ENCODE peak calls at places on chromosomes 16 and 17, in nine cellular contexts. One of them, this sample, is unnamed.

GRCh38 chr17:45123930-45124796 is 8.2 kb downstream of the PLCD3 start:
- DNase-seq in upper lobe of right lung: no peak
- DNase-seq in effector memory CD8-positive, alpha-beta T cell: no peak
- DNase-seq in T-helper 2 cell treated with Interferon-gamma antibody and Interleukin-4, amounts not matched to agents 5 μg/mL and 100 μg/mL, for 36 hours: no peak
- DNase-seq in memory B cell: no peak
- DNase-seq in activated CD8-positive, alpha-beta T cell treated with anti-CD3 and anti-CD28 coated beads for 36 hours: peak; percentile 58
- DNase-seq in tibial nerve: no peak
- DNase-seq in NCI-H345: no peak
- DNase-seq in foreskin keratinocyte: peak; percentile 49
- DNase-seq in this sample: peak; percentile 28

GRCh38 chr17:66777689-66778225 is 57.2 kb upstream of the CACNG5 start:
- DNase-seq in activated CD8-positive, alpha-beta T cell treated with anti-CD3 and anti-CD28 coated beads for 36 hours: no peak
- DNase-seq in upper lobe of right lung: peak; percentile 79
- DNase-seq in effector memory CD8-positive, alpha-beta T cell: no peak
- DNase-seq in foreskin keratinocyte: no peak
- DNase-seq in memory B cell: no peak
- DNase-seq in T-helper 2 cell treated with Interferon-gamma antibody and Interleukin-4, amounts not matched to agents 5 μg/mL and 100 μg/mL, for 36 hours: no peak
- DNase-seq in NCI-H345: peak; percentile 84
- DNase-seq in tibial nerve: no peak
- DNase-seq in this sample: no peak

GRCh38 chr17:67506966-67507365 is 129.9 kb downstream of the PITPNC1 start:
- DNase-seq in activated CD8-positive, alpha-beta T cell treated with anti-CD3 and anti-CD28 coated beads for 36 hours: no peak
- DNase-seq in tibial nerve: no peak
- DNase-seq in effector memory CD8-positive, alpha-beta T cell: no peak
- DNase-seq in NCI-H345: no peak
- DNase-seq in foreskin keratinocyte: no peak
- DNase-seq in memory B cell: no peak
- DNase-seq in T-helper 2 cell treated with Interferon-gamma antibody and Interleukin-4, amounts not matched to agents 5 μg/mL and 100 μg/mL, for 36 hours: no peak
- DNase-seq in upper lobe of right lung: no peak
- DNase-seq in this sample: no peak

GRCh38 chr16:72371307-72372081 is 199.5 kb upstream of the PMFBP1 start:
- DNase-seq in upper lobe of right lung: no peak
- DNase-seq in activated CD8-positive, alpha-beta T cell treated with anti-CD3 and anti-CD28 coated beads for 36 hours: peak; percentile 10
- DNase-seq in foreskin keratinocyte: no peak
- DNase-seq in memory B cell: no peak
- DNase-seq in effector memory CD8-positive, alpha-beta T cell: no peak
- DNase-seq in T-helper 2 cell treated with Interferon-gamma antibody and Interleukin-4, amounts not matched to agents 5 μg/mL and 100 μg/mL, for 36 hours: no peak
- DNase-seq in NCI-H345: peak; percentile 58
- DNase-seq in tibial nerve: no peak
- DNase-seq in this sample: no peak

GRCh38 chr17:19262650-19263620 is 25.8 kb downstream of the EPN2 start:
- DNase-seq in effector memory CD8-positive, alpha-beta T cell: no peak
- DNase-seq in activated CD8-positive, alpha-beta T cell treated with anti-CD3 and anti-CD28 coated beads for 36 hours: no peak
- DNase-seq in upper lobe of right lung: no peak
- DNase-seq in memory B cell: no peak
- DNase-seq in T-helper 2 cell treated with Interferon-gamma antibody and Interleukin-4, amounts not matched to agents 5 μg/mL and 100 μg/mL, for 36 hours: no peak
- DNase-seq in NCI-H345: no peak
- DNase-seq in tibial nerve: no peak
- DNase-seq in foreskin keratinocyte: peak; percentile 83
- DNase-seq in this sample: no peak

GRCh38 chr17:4444782-4445473 is 11.2 kb downstream of the SPNS3 start:
- DNase-seq in T-helper 2 cell treated with Interferon-gamma antibody and Interleukin-4, amounts not matched to agents 5 μg/mL and 100 μg/mL, for 36 hours: no peak
- DNase-seq in memory B cell: no peak
- DNase-seq in upper lobe of right lung: peak; percentile 81
- DNase-seq in activated CD8-positive, alpha-beta T cell treated with anti-CD3 and anti-CD28 coated beads for 36 hours: no peak
- DNase-seq in NCI-H345: no peak
- DNase-seq in tibial nerve: no peak
- DNase-seq in foreskin keratinocyte: no peak
- DNase-seq in effector memory CD8-positive, alpha-beta T cell: no peak
- DNase-seq in this sample: no peak

GRCh38 chr17:42283241-42284019 is 4.9 kb upstream of the STAT5A start:
- DNase-seq in effector memory CD8-positive, alpha-beta T cell: no peak
- DNase-seq in T-helper 2 cell treated with Interferon-gamma antibody and Interleukin-4, amounts not matched to agents 5 μg/mL and 100 μg/mL, for 36 hours: no peak
- DNase-seq in memory B cell: no peak
- DNase-seq in foreskin keratinocyte: no peak
- DNase-seq in activated CD8-positive, alpha-beta T cell treated with anti-CD3 and anti-CD28 coated beads for 36 hours: no peak
- DNase-seq in NCI-H345: no peak
- DNase-seq in upper lobe of right lung: peak; percentile 37
- DNase-seq in tibial nerve: no peak
- DNase-seq in this sample: no peak

GRCh38 chr17:7988750-7989178 is 13.7 kb upstream of the GUCY2D start:
- DNase-seq in activated CD8-positive, alpha-beta T cell treated with anti-CD3 and anti-CD28 coated beads for 36 hours: peak; percentile 70
- DNase-seq in upper lobe of right lung: no peak
- DNase-seq in tibial nerve: peak; percentile 94
- DNase-seq in T-helper 2 cell treated with Interferon-gamma antibody and Interleukin-4, amounts not matched to agents 5 μg/mL and 100 μg/mL, for 36 hours: peak; percentile 37
- DNase-seq in effector memory CD8-positive, alpha-beta T cell: peak; percentile 70
- DNase-seq in NCI-H345: peak; percentile 73
- DNase-seq in foreskin keratinocyte: peak; percentile 42
- DNase-seq in memory B cell: peak; percentile 57
- DNase-seq in this sample: peak; percentile 88

GRCh38 chr17:28760987-28761562 is 17.3 kb downstream of the TRAF4 start:
- DNase-seq in NCI-H345: peak; percentile 74
- DNase-seq in effector memory CD8-positive, alpha-beta T cell: no peak
- DNase-seq in T-helper 2 cell treated with Interferon-gamma antibody and Interleukin-4, amounts not matched to agents 5 μg/mL and 100 μg/mL, for 36 hours: no peak
- DNase-seq in foreskin keratinocyte: no peak
- DNase-seq in memory B cell: no peak
- DNase-seq in activated CD8-positive, alpha-beta T cell treated with anti-CD3 and anti-CD28 coated beads for 36 hours: no peak
- DNase-seq in upper lobe of right lung: peak; percentile 89
- DNase-seq in tibial nerve: peak; percentile 38
- DNase-seq in this sample: peak; percentile 25

GRCh38 chr17:9880582-9880999 is 24.5 kb downstream of the RCVRN start:
- DNase-seq in T-helper 2 cell treated with Interferon-gamma antibody and Interleukin-4, amounts not matched to agents 5 μg/mL and 100 μg/mL, for 36 hours: no peak
- DNase-seq in foreskin keratinocyte: peak; percentile 16
- DNase-seq in memory B cell: no peak
- DNase-seq in activated CD8-positive, alpha-beta T cell treated with anti-CD3 and anti-CD28 coated beads for 36 hours: no peak
- DNase-seq in NCI-H345: no peak
- DNase-seq in upper lobe of right lung: no peak
- DNase-seq in effector memory CD8-positive, alpha-beta T cell: no peak
- DNase-seq in tibial nerve: no peak
- DNase-seq in this sample: peak; percentile 8

GRCh38 chr17:73030501-73030911 is 62.0 kb downstream of the SLC39A11 start:
- DNase-seq in tibial nerve: no peak
- DNase-seq in foreskin keratinocyte: no peak
- DNase-seq in activated CD8-positive, alpha-beta T cell treated with anti-CD3 and anti-CD28 coated beads for 36 hours: no peak
- DNase-seq in NCI-H345: no peak
- DNase-seq in effector memory CD8-positive, alpha-beta T cell: no peak
- DNase-seq in T-helper 2 cell treated with Interferon-gamma antibody and Interleukin-4, amounts not matched to agents 5 μg/mL and 100 μg/mL, for 36 hours: no peak
- DNase-seq in upper lobe of right lung: no peak
- DNase-seq in memory B cell: no peak
- DNase-seq in this sample: no peak

GRCh38 chr17:39598635-39599005 is 9.1 kb downstream of the NEUROD2 start:
- DNase-seq in activated CD8-positive, alpha-beta T cell treated with anti-CD3 and anti-CD28 coated beads for 36 hours: no peak
- DNase-seq in memory B cell: no peak
- DNase-seq in effector memory CD8-positive, alpha-beta T cell: no peak
- DNase-seq in NCI-H345: no peak
- DNase-seq in foreskin keratinocyte: no peak
- DNase-seq in tibial nerve: no peak
- DNase-seq in T-helper 2 cell treated with Interferon-gamma antibody and Interleukin-4, amounts not matched to agents 5 μg/mL and 100 μg/mL, for 36 hours: no peak
- DNase-seq in upper lobe of right lung: no peak
- DNase-seq in this sample: no peak

GRCh38 chr16:87583453-87584131 is 18.7 kb upstream of the JPH3 start:
- DNase-seq in foreskin keratinocyte: no peak
- DNase-seq in memory B cell: no peak
- DNase-seq in upper lobe of right lung: no peak
- DNase-seq in NCI-H345: no peak
- DNase-seq in activated CD8-positive, alpha-beta T cell treated with anti-CD3 and anti-CD28 coated beads for 36 hours: no peak
- DNase-seq in effector memory CD8-positive, alpha-beta T cell: no peak
- DNase-seq in tibial nerve: no peak
- DNase-seq in T-helper 2 cell treated with Interferon-gamma antibody and Interleukin-4, amounts not matched to agents 5 μg/mL and 100 μg/mL, for 36 hours: no peak
- DNase-seq in this sample: no peak

GRCh38 chr17:74426551-74427047 is 5.3 kb upstream of the GPRC5C start:
- DNase-seq in tibial nerve: no peak
- DNase-seq in upper lobe of right lung: no peak
- DNase-seq in activated CD8-positive, alpha-beta T cell treated with anti-CD3 and anti-CD28 coated beads for 36 hours: no peak
- DNase-seq in memory B cell: no peak
- DNase-seq in foreskin keratinocyte: no peak
- DNase-seq in T-helper 2 cell treated with Interferon-gamma antibody and Interleukin-4, amounts not matched to agents 5 μg/mL and 100 μg/mL, for 36 hours: no peak
- DNase-seq in NCI-H345: no peak
- DNase-seq in effector memory CD8-positive, alpha-beta T cell: no peak
- DNase-seq in this sample: no peak

GRCh38 chr16:53626816-53627215 is 76.8 kb downstream of the RPGRIP1L start:
- DNase-seq in NCI-H345: no peak
- DNase-seq in activated CD8-positive, alpha-beta T cell treated with anti-CD3 and anti-CD28 coated beads for 36 hours: no peak
- DNase-seq in memory B cell: no peak
- DNase-seq in effector memory CD8-positive, alpha-beta T cell: no peak
- DNase-seq in upper lobe of right lung: no peak
- DNase-seq in foreskin keratinocyte: no peak
- DNase-seq in tibial nerve: no peak
- DNase-seq in T-helper 2 cell treated with Interferon-gamma antibody and Interleukin-4, amounts not matched to agents 5 μg/mL and 100 μg/mL, for 36 hours: no peak
- DNase-seq in this sample: no peak

GRCh38 chr16:12082207-12082606 is 105.7 kb downstream of the SNX29 start:
- DNase-seq in tibial nerve: no peak
- DNase-seq in upper lobe of right lung: no peak
- DNase-seq in T-helper 2 cell treated with Interferon-gamma antibody and Interleukin-4, amounts not matched to agents 5 μg/mL and 100 μg/mL, for 36 hours: no peak
- DNase-seq in NCI-H345: no peak
- DNase-seq in foreskin keratinocyte: no peak
- DNase-seq in memory B cell: no peak
- DNase-seq in activated CD8-positive, alpha-beta T cell treated with anti-CD3 and anti-CD28 coated beads for 36 hours: peak; percentile 58
- DNase-seq in effector memory CD8-positive, alpha-beta T cell: no peak
- DNase-seq in this sample: no peak

GRCh38 chr17:77704048-77704815 is 254.3 kb upstream of the TNRC6C start:
- DNase-seq in effector memory CD8-positive, alpha-beta T cell: no peak
- DNase-seq in activated CD8-positive, alpha-beta T cell treated with anti-CD3 and anti-CD28 coated beads for 36 hours: no peak
- DNase-seq in T-helper 2 cell treated with Interferon-gamma antibody and Interleukin-4, amounts not matched to agents 5 μg/mL and 100 μg/mL, for 36 hours: no peak
- DNase-seq in foreskin keratinocyte: no peak
- DNase-seq in NCI-H345: no peak
- DNase-seq in tibial nerve: no peak
- DNase-seq in upper lobe of right lung: no peak
- DNase-seq in memory B cell: no peak
- DNase-seq in this sample: no peak

GRCh38 chr16:86975445-86975844 is 341.7 kb downstream of the C16orf95 start:
- DNase-seq in foreskin keratinocyte: peak; percentile 41
- DNase-seq in upper lobe of right lung: peak; percentile 30
- DNase-seq in memory B cell: no peak
- DNase-seq in activated CD8-positive, alpha-beta T cell treated with anti-CD3 and anti-CD28 coated beads for 36 hours: peak; percentile 7
- DNase-seq in T-helper 2 cell treated with Interferon-gamma antibody and Interleukin-4, amounts not matched to agents 5 μg/mL and 100 μg/mL, for 36 hours: no peak
- DNase-seq in tibial nerve: peak; percentile 47
- DNase-seq in NCI-H345: no peak
- DNase-seq in effector memory CD8-positive, alpha-beta T cell: no peak
- DNase-seq in this sample: peak; percentile 17

GRCh38 chr17:1222321-1222720 is 42.5 kb upstream of the ABR start:
- DNase-seq in memory B cell: no peak
- DNase-seq in foreskin keratinocyte: peak; percentile 59
- DNase-seq in T-helper 2 cell treated with Interferon-gamma antibody and Interleukin-4, amounts not matched to agents 5 μg/mL and 100 μg/mL, for 36 hours: no peak
- DNase-seq in upper lobe of right lung: no peak
- DNase-seq in activated CD8-positive, alpha-beta T cell treated with anti-CD3 and anti-CD28 coated beads for 36 hours: no peak
- DNase-seq in effector memory CD8-positive, alpha-beta T cell: no peak
- DNase-seq in tibial nerve: no peak
- DNase-seq in NCI-H345: no peak
- DNase-seq in this sample: no peak

GRCh38 chr17:14813649-14814048 is 451.5 kb downstream of the PMP22 start:
- DNase-seq in NCI-H345: no peak
- DNase-seq in activated CD8-positive, alpha-beta T cell treated with anti-CD3 and anti-CD28 coated beads for 36 hours: peak; percentile 36
- DNase-seq in T-helper 2 cell treated with Interferon-gamma antibody and Interleukin-4, amounts not matched to agents 5 μg/mL and 100 μg/mL, for 36 hours: no peak
- DNase-seq in effector memory CD8-positive, alpha-beta T cell: peak; percentile 7
- DNase-seq in upper lobe of right lung: peak; percentile 73
- DNase-seq in foreskin keratinocyte: no peak
- DNase-seq in tibial nerve: no peak
- DNase-seq in memory B cell: no peak
- DNase-seq in this sample: no peak

GRCh38 chr17:77203846-77204245 is 63.1 kb downstream of the SEC14L1 start:
- DNase-seq in tibial nerve: no peak
- DNase-seq in effector memory CD8-positive, alpha-beta T cell: no peak
- DNase-seq in foreskin keratinocyte: no peak
- DNase-seq in NCI-H345: no peak
- DNase-seq in upper lobe of right lung: no peak
- DNase-seq in T-helper 2 cell treated with Interferon-gamma antibody and Interleukin-4, amounts not matched to agents 5 μg/mL and 100 μg/mL, for 36 hours: no peak
- DNase-seq in activated CD8-positive, alpha-beta T cell treated with anti-CD3 and anti-CD28 coated beads for 36 hours: no peak
- DNase-seq in memory B cell: no peak
- DNase-seq in this sample: no peak

GRCh38 chr16:51374346-51374745 is 223.3 kb upstream of the SALL1 start:
- DNase-seq in foreskin keratinocyte: no peak
- DNase-seq in upper lobe of right lung: no peak
- DNase-seq in tibial nerve: no peak
- DNase-seq in activated CD8-positive, alpha-beta T cell treated with anti-CD3 and anti-CD28 coated beads for 36 hours: no peak
- DNase-seq in memory B cell: no peak
- DNase-seq in effector memory CD8-positive, alpha-beta T cell: no peak
- DNase-seq in T-helper 2 cell treated with Interferon-gamma antibody and Interleukin-4, amounts not matched to agents 5 μg/mL and 100 μg/mL, for 36 hours: no peak
- DNase-seq in NCI-H345: no peak
- DNase-seq in this sample: no peak

GRCh38 chr17:2035549-2036490 is 5.9 kb downstream of the DPH1 start:
- DNase-seq in NCI-H345: no peak
- DNase-seq in T-helper 2 cell treated with Interferon-gamma antibody and Interleukin-4, amounts not matched to agents 5 μg/mL and 100 μg/mL, for 36 hours: no peak
- DNase-seq in effector memory CD8-positive, alpha-beta T cell: no peak
- DNase-seq in memory B cell: no peak
- DNase-seq in upper lobe of right lung: no peak
- DNase-seq in foreskin keratinocyte: no peak
- DNase-seq in activated CD8-positive, alpha-beta T cell treated with anti-CD3 and anti-CD28 coated beads for 36 hours: no peak
- DNase-seq in tibial nerve: no peak
- DNase-seq in this sample: no peak

GRCh38 chr17:1724869-1725641 is 551 bp downstream of the WDR81 start:
- DNase-seq in NCI-H345: peak; percentile 34
- DNase-seq in effector memory CD8-positive, alpha-beta T cell: no peak
- DNase-seq in upper lobe of right lung: peak; percentile 81
- DNase-seq in T-helper 2 cell treated with Interferon-gamma antibody and Interleukin-4, amounts not matched to agents 5 μg/mL and 100 μg/mL, for 36 hours: no peak
- DNase-seq in foreskin keratinocyte: no peak
- DNase-seq in tibial nerve: no peak
- DNase-seq in memory B cell: no peak
- DNase-seq in activated CD8-positive, alpha-beta T cell treated with anti-CD3 and anti-CD28 coated beads for 36 hours: no peak
- DNase-seq in this sample: no peak

GRCh38 chr16:50313596-50314483 is 47.5 kb downstream of the ADCY7 start:
- DNase-seq in T-helper 2 cell treated with Interferon-gamma antibody and Interleukin-4, amounts not matched to agents 5 μg/mL and 100 μg/mL, for 36 hours: peak; percentile 47
- DNase-seq in memory B cell: no peak
- DNase-seq in tibial nerve: peak; percentile 50
- DNase-seq in effector memory CD8-positive, alpha-beta T cell: no peak
- DNase-seq in foreskin keratinocyte: no peak
- DNase-seq in upper lobe of right lung: peak; percentile 78
- DNase-seq in NCI-H345: no peak
- DNase-seq in activated CD8-positive, alpha-beta T cell treated with anti-CD3 and anti-CD28 coated beads for 36 hours: peak; percentile 66
- DNase-seq in this sample: no peak

GRCh38 chr16:30786936-30787612 is at the start of gene ZNF629:
- DNase-seq in T-helper 2 cell treated with Interferon-gamma antibody and Interleukin-4, amounts not matched to agents 5 μg/mL and 100 μg/mL, for 36 hours: no peak
- DNase-seq in effector memory CD8-positive, alpha-beta T cell: no peak
- DNase-seq in upper lobe of right lung: peak; percentile 83
- DNase-seq in tibial nerve: peak; percentile 76
- DNase-seq in activated CD8-positive, alpha-beta T cell treated with anti-CD3 and anti-CD28 coated beads for 36 hours: peak; percentile 30
- DNase-seq in memory B cell: no peak
- DNase-seq in foreskin keratinocyte: peak; percentile 22
- DNase-seq in NCI-H345: peak; percentile 76
- DNase-seq in this sample: no peak

GRCh38 chr16:27841911-27842310 is 221.6 kb downstream of the GSG1L start:
- DNase-seq in upper lobe of right lung: peak; percentile 27
- DNase-seq in activated CD8-positive, alpha-beta T cell treated with anti-CD3 and anti-CD28 coated beads for 36 hours: no peak
- DNase-seq in memory B cell: no peak
- DNase-seq in T-helper 2 cell treated with Interferon-gamma antibody and Interleukin-4, amounts not matched to agents 5 μg/mL and 100 μg/mL, for 36 hours: no peak
- DNase-seq in effector memory CD8-positive, alpha-beta T cell: no peak
- DNase-seq in NCI-H345: no peak
- DNase-seq in tibial nerve: no peak
- DNase-seq in foreskin keratinocyte: no peak
- DNase-seq in this sample: no peak

GRCh38 chr16:13983625-13984024 is 63.7 kb downstream of the ERCC4 start:
- DNase-seq in tibial nerve: no peak
- DNase-seq in activated CD8-positive, alpha-beta T cell treated with anti-CD3 and anti-CD28 coated beads for 36 hours: no peak
- DNase-seq in memory B cell: no peak
- DNase-seq in NCI-H345: no peak
- DNase-seq in foreskin keratinocyte: no peak
- DNase-seq in upper lobe of right lung: no peak
- DNase-seq in T-helper 2 cell treated with Interferon-gamma antibody and Interleukin-4, amounts not matched to agents 5 μg/mL and 100 μg/mL, for 36 hours: no peak
- DNase-seq in effector memory CD8-positive, alpha-beta T cell: no peak
- DNase-seq in this sample: no peak

GRCh38 chr16:71867934-71868333 is 16.0 kb downstream of the ZNF821 start:
- DNase-seq in upper lobe of right lung: no peak
- DNase-seq in effector memory CD8-positive, alpha-beta T cell: no peak
- DNase-seq in activated CD8-positive, alpha-beta T cell treated with anti-CD3 and anti-CD28 coated beads for 36 hours: no peak
- DNase-seq in T-helper 2 cell treated with Interferon-gamma antibody and Interleukin-4, amounts not matched to agents 5 μg/mL and 100 μg/mL, for 36 hours: no peak
- DNase-seq in NCI-H345: peak; percentile 89
- DNase-seq in tibial nerve: no peak
- DNase-seq in memory B cell: no peak
- DNase-seq in foreskin keratinocyte: no peak
- DNase-seq in this sample: no peak

GRCh38 chr16:49821614-49822282 is 34.2 kb downstream of the ZNF423 start:
- DNase-seq in memory B cell: no peak
- DNase-seq in T-helper 2 cell treated with Interferon-gamma antibody and Interleukin-4, amounts not matched to agents 5 μg/mL and 100 μg/mL, for 36 hours: no peak
- DNase-seq in foreskin keratinocyte: no peak
- DNase-seq in upper lobe of right lung: no peak
- DNase-seq in tibial nerve: no peak
- DNase-seq in effector memory CD8-positive, alpha-beta T cell: no peak
- DNase-seq in NCI-H345: no peak
- DNase-seq in activated CD8-positive, alpha-beta T cell treated with anti-CD3 and anti-CD28 coated beads for 36 hours: no peak
- DNase-seq in this sample: no peak

GRCh38 chr17:51015145-51015558 is 105.5 kb downstream of the SPAG9 start:
- DNase-seq in foreskin keratinocyte: no peak
- DNase-seq in activated CD8-positive, alpha-beta T cell treated with anti-CD3 and anti-CD28 coated beads for 36 hours: no peak
- DNase-seq in T-helper 2 cell treated with Interferon-gamma antibody and Interleukin-4, amounts not matched to agents 5 μg/mL and 100 μg/mL, for 36 hours: no peak
- DNase-seq in memory B cell: no peak
- DNase-seq in effector memory CD8-positive, alpha-beta T cell: no peak
- DNase-seq in upper lobe of right lung: no peak
- DNase-seq in tibial nerve: no peak
- DNase-seq in NCI-H345: peak; percentile 31
- DNase-seq in this sample: peak; percentile 16